ENCODE peak calls at places on chromosome 14, in eight cellular contexts. P is lung; G is lower lobe of right lung; R is heart right ventricle; K is H9; C is adipocyte; A is tibial artery; I is CD8-positive, alpha-beta T cell. V is an unnamed sample. For H3K4me1, the result is how much of the 10 kb centered on the place peaks cover.

GRCh38 chr14:98946995-98947394 is 325.0 kb downstream of the BCL11B start:
- DNase-seq in K (no peak), A (peak), G (no peak), I (no peak), P (no peak), C (peak), R (peak), V (no peak)

GRCh38 chr14:35140718-35141581 is 18.6 kb downstream of the PRORP start:
- DNase-seq in P (no peak), C (peak), G (no peak), R (no peak), I (no peak), K (no peak), A (no peak), V (no peak)

GRCh38 chr14:78316058-78316457 is 145.9 kb downstream of the NRXN3 start:
- DNase-seq in G (no peak), P (no peak), I (no peak), A (no peak), R (no peak), C (no peak), K (no peak), V (no peak)

GRCh38 chr14:35050652-35051051 is 4.6 kb downstream of the FAM177A1 start:
- DNase-seq in P (no peak), R (no peak), I (no peak), A (no peak), G (no peak), C (peak), K (no peak), V (no peak)

GRCh38 chr14:85764809-85765208 is 234.9 kb downstream of the FLRT2 start:
- DNase-seq in I (no peak), K (no peak), A (peak), C (peak), G (no peak), P (no peak), R (no peak), V (no peak)

GRCh38 chr14:70873627-70874026 is 33.6 kb upstream of the PCNX1 start:
- DNase-seq in A (no peak), R (no peak), G (no peak), C (no peak), P (no peak), I (no peak), K (no peak), V (no peak)

GRCh38 chr14:97179573-97179972 is 382.4 kb downstream of the VRK1 start:
- DNase-seq in I (no peak), C (no peak), P (no peak), G (no peak), K (no peak), A (no peak), R (no peak), V (no peak)

GRCh38 chr14:100950024-100950423 is 46.5 kb upstream of the RTL1 start:
- DNase-seq in A (no peak), C (no peak), P (no peak), K (no peak), G (no peak), I (no peak), R (no peak), V (no peak)

GRCh38 chr14:23667134-23667533 is 31.0 kb downstream of the DHRS2 start:
- DNase-seq in C (no peak), G (no peak), A (no peak), R (no peak), I (no peak), P (no peak), K (no peak), V (no peak)

GRCh38 chr14:96268426-96269358 is 12.7 kb downstream of the BDKRB1 start:
- DNase-seq in A (peak), R (peak), C (peak), P (no peak), I (no peak), G (no peak), K (peak), V (peak)

GRCh38 chr14:104741108-104741802 is 11.7 kb upstream of the SIVA1 start:
- DNase-seq in C (no peak), R (no peak), K (no peak), P (no peak), I (no peak), A (no peak), G (no peak), V (no peak)

GRCh38 chr14:79510659-79511058 is 700.6 kb downstream of the DIO2 start:
- DNase-seq in P (no peak), G (no peak), A (no peak), K (no peak), C (peak), R (no peak), I (no peak), V (no peak)

GRCh38 chr14:55075628-55076027 is 24.2 kb downstream of the MAPK1IP1L start:
- DNase-seq in K (no peak), R (no peak), G (no peak), P (no peak), A (no peak), I (no peak), C (peak), V (no peak)

GRCh38 chr14:30915596-30915995 is 41.2 kb downstream of the COCH start:
- DNase-seq in R (no peak), G (no peak), I (no peak), C (peak), K (no peak), A (no peak), P (no peak), V (no peak)

GRCh38 chr14:104102282-104102914 is 16.9 kb downstream of the ASPG start:
- DNase-seq in A (no peak), C (no peak), P (no peak), I (no peak), K (no peak), R (no peak), G (no peak), V (no peak)

GRCh38 chr14:55354500-55354899 is 57.1 kb downstream of the ATG14 start:
- DNase-seq in I (peak), C (peak), A (no peak), G (no peak), K (peak), P (no peak), R (no peak), V (peak)

GRCh38 chr14:79549515-79549914 is 661.8 kb downstream of the DIO2 start:
- DNase-seq in K (no peak), I (no peak), P (no peak), C (no peak), A (no peak), R (no peak), G (no peak), V (no peak)

GRCh38 chr14:71452535-71452934 is 479.7 kb upstream of the RGS6 start:
- DNase-seq in C (no peak), I (no peak), A (no peak), R (no peak), P (no peak), K (no peak), G (no peak), V (no peak)

GRCh38 chr14:79631276-79631675 is 580.0 kb downstream of the DIO2 start:
- DNase-seq in K (peak), I (no peak), A (no peak), G (no peak), R (no peak), P (no peak), C (no peak), V (no peak)

GRCh38 chr14:67541448-67542387 is 8.6 kb downstream of the PLEKHH1 start:
- DNase-seq in K (peak), A (no peak), G (no peak), P (no peak), I (no peak), R (no peak), C (no peak), V (no peak)

GRCh38 chr14:54251356-54251755 is 145.5 kb upstream of the CDKN3 start:
- DNase-seq in G (no peak), A (no peak), P (no peak), I (no peak), R (no peak), C (no peak), K (no peak), V (no peak)

GRCh38 chr14:95189400-95190162 is 32.3 kb upstream of the DICER1 start:
- DNase-seq in I (no peak), K (no peak), A (no peak), C (no peak), P (no peak), R (no peak), G (no peak), V (no peak)

GRCh38 chr14:32006267-32007110 is 70.6 kb upstream of the ARHGAP5 start:
- DNase-seq in A (no peak), K (no peak), R (no peak), P (no peak), I (no peak), C (no peak), G (no peak), V (no peak)

GRCh38 chr14:71398450-71398849 is 491.2 kb downstream of the PCNX1 start:
- DNase-seq in I (no peak), R (no peak), A (no peak), P (no peak), G (no peak), C (no peak), K (no peak), V (no peak)

GRCh38 chr14:24321212-24321975 is 10.1 kb downstream of the LTB4R start:
- DNase-seq in K (no peak), G (peak), P (no peak), A (no peak), R (no peak), C (no peak), I (no peak), V (no peak)

GRCh38 chr14:24705840-24706239 is 71.8 kb upstream of the GZMB start:
- DNase-seq in K (no peak), I (no peak), G (no peak), A (no peak), C (no peak), R (no peak), P (no peak), V (no peak)

GRCh38 chr14:47675489-47676300 is at the start of gene MDGA2:
- DNase-seq in P (no peak), R (no peak), C (no peak), K (peak), G (no peak), I (no peak), A (no peak), V (no peak)

GRCh38 chr14:92944976-92945375 is 22.0 kb downstream of the CHGA start:
- DNase-seq in A (no peak), R (no peak), I (no peak), C (no peak), G (no peak), P (no peak), K (no peak), V (no peak)

GRCh38 chr14:80231732-80232131 is 20.4 kb upstream of the DIO2 start:
- DNase-seq in A (no peak), I (no peak), C (no peak), R (no peak), G (no peak), P (no peak), K (no peak), V (no peak)

GRCh38 chr14:75487155-75487671 is 35.1 kb upstream of the BATF start:
- DNase-seq in I (no peak), P (peak), G (no peak), K (no peak), R (no peak), A (no peak), C (no peak), V (no peak)

GRCh38 chr14:99730876-99731351 is 46.8 kb downstream of the CYP46A1 start:
- DNase-seq in R (no peak), K (no peak), A (peak), G (peak), I (no peak), P (no peak), C (no peak), V (peak)

GRCh38 chr14:32073537-32074189 is 3.4 kb upstream of the ARHGAP5 start:
- DNase-seq in I (peak), K (no peak), A (peak), P (peak), R (no peak), C (peak), G (no peak), V (no peak)

GRCh38 chr14:105389976-105390848 is 8.1 kb upstream of the TEX22 start:
- DNase-seq in R (peak), A (peak), I (no peak), P (no peak), C (no peak), G (no peak), K (no peak), V (no peak)

GRCh38 chr14:31998220-31998559 is 78.9 kb upstream of the ARHGAP5 start:
- DNase-seq in C (no peak), G (no peak), I (no peak), K (no peak), A (no peak), R (no peak), P (no peak), V (no peak)

GRCh38 chr14:92841930-92842329 is 47.8 kb downstream of the GOLGA5 start:
- DNase-seq in C (no peak), P (no peak), G (no peak), A (no peak), R (no peak), I (no peak), K (no peak), V (no peak)

GRCh38 chr14:101194356-101195308 is 291.1 kb upstream of the RTL1 start:
- DNase-seq in A (no peak), P (no peak), C (no peak), K (peak), G (no peak), R (no peak), I (no peak), V (peak)

GRCh38 chr14:74955229-74955999 is at the start of gene PGF:
- DNase-seq in R (peak), C (peak), A (peak), I (no peak), K (peak), G (peak), P (peak), V (peak)

GRCh38 chr14:47425302-47425701 is 250.1 kb downstream of the MDGA2 start:
- DNase-seq in P (no peak), I (no peak), A (no peak), R (no peak), K (no peak), C (no peak), G (no peak), V (no peak)

DNA sequence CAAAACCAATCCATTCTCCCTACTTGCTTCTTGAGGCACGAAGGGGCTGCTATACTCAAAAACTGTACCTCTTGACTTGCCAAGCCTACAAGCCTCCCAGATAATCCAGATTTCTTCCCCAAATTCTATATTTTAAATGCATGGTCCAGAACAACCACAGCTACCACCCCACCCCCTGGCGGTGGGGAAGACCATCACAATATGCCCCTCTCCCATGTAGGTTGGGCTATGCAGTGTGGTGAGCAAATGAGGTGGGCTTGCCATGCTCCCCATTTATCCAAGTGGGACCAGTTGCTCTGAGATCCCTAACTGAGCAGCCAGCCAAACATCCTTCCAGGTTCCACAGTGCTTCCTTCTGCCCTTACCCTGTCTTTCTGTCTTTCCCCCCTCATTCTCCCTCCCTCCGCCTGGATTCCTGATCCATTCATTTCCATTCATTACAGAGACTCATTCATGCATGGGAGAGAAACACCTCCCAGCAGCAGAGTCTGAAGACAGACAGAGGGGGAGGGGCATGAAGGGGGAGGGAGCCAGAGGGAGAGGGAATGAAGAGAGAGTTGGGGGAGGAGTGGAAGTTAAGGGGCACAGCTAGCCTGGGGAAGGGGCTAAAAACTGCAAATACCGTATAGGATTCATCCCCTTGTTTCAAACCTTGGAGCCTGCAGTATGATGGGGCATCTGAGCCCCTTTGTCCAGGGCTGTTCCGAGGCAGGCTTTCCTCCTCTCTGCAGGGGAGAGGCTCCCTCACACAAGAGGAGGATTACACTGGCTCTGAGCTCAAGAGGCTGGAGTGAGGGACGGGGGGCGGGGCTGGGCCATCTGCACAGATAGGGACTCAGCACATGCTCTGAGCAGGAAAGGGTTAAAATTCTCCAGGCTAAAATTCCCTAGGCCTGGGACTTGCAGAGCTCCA is 4.4 kb downstream of the ZNF219 start:
- DNase-seq in K (peak), A (no peak), R (no peak), P (no peak), I (no peak), C (peak), G (no peak), V (peak)
- H3K4me1 ChIP-seq in K (under half), A (under half), R (under half), P (under half), I (under half), C (under half), G (under half), V (under half)

DNA sequence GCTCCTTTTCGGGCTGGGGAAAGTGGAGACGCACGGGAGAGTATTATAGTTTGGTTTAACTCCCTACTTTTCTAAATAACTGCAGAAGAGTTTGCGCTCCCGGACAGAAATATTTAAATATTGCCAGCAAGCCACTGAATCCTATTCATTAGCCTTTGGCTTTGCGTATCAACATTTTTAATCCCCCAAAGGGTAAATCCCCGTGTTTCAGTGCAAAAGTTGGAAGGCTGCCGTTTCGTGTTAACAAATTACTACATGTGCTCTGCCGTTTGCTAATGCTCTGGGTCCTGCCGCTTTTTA is 372 bp upstream of the DPF3 start:
- DNase-seq in K (no peak), A (no peak), R (no peak), I (no peak), C (no peak), G (no peak), P (no peak), V (no peak)
- H3K4me1 ChIP-seq in K (under half), A (under half), R (under half), I (under half), C (under half), G (under half), P (under half), V (under half)

GRCh38 chr14:90545431-90545830 is 148.6 kb downstream of the CALM1 start:
- DNase-seq in A (no peak), I (no peak), C (no peak), R (no peak), G (no peak), K (no peak), P (no peak), V (peak)
- H3K4me1 ChIP-seq in A (under half), I (under half), C (under half), R (under half), G (under half), K (under half), P (under half), V (under half)

GRCh38 chr14:76717508-76717907 is 43.8 kb upstream of the VASH1 start:
- DNase-seq in A (no peak), K (no peak), I (no peak), P (peak), C (no peak), R (no peak), G (no peak), V (no peak)
- H3K4me1 ChIP-seq in A (under half), K (under half), I (under half), P (under half), C (under half), R (half or more), G (under half), V (under half)

GRCh38 chr14:76564471-76565119 is 188.7 kb downstream of the ESRRB start:
- DNase-seq in I (no peak), G (no peak), A (no peak), K (peak), R (no peak), C (no peak), P (no peak), V (no peak)
- H3K4me1 ChIP-seq in I (under half), G (under half), A (under half), K (under half), R (under half), C (under half), P (under half), V (under half)

DNA sequence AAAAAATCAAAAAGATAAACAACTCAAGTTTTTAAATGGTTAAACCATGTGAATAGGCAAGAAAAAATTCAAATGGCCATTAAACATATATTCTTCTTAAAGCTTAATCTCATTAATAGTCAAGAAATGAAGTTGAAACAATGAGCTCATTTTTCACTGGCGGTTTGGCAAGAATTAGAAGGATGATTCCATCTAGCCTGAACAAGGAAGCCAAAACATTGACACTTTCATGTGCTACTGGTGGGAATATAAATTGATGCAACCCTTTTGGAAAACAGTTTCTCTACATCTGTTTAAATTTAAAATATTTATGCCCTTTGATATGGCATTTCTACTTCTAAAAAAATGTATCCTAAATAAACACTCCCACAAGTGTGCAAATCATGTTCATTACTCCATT is 174.8 kb upstream of the HIF1A start:
- DNase-seq in C (no peak), I (no peak), P (no peak), K (no peak), A (no peak), R (no peak), G (no peak), V (no peak)
- H3K4me1 ChIP-seq in C (under half), I (half or more), P (under half), K (under half), A (under half), R (half or more), G (half or more), V (under half)

GRCh38 chr14:102821252-102821651 is 44.0 kb downstream of the TRAF3 start:
- DNase-seq in I (no peak), C (no peak), R (no peak), G (no peak), A (no peak), K (no peak), P (no peak), V (no peak)
- H3K4me1 ChIP-seq in I (under half), C (under half), R (under half), G (under half), A (under half), K (under half), P (under half), V (under half)